ENCODE peak calls at places on chromosomes 2 and 18, in eight cellular contexts. G is CD4-positive, alpha-beta memory T cell; N is body of pancreas; B is H1; O is ovary; R is IMR-90; I is endothelial cell of umbilical vein; J is tibial artery. E is an unnamed sample. For H3K4me1, the result is how much of the 10 kb centered on the place peaks cover.

GRCh38 chr18:54828986-54829385 is 709 bp downstream of the RAB27B start:
- DNase-seq in N (no peak), O (no peak), I (no peak), G (no peak), B (no peak), R (no peak), J (no peak), E (no peak)

GRCh38 chr2:239763433-239764097 is 261.6 kb downstream of the NDUFA10 start:
- DNase-seq in G (no peak), I (no peak), B (no peak), J (peak), O (peak), R (no peak), N (no peak), E (peak)

GRCh38 chr2:467892-468630 is 180.2 kb upstream of the ALKAL2 start:
- DNase-seq in J (no peak), R (no peak), G (no peak), B (no peak), O (no peak), N (no peak), I (no peak), E (no peak)

GRCh38 chr2:157764386-157764785 is 111.7 kb downstream of the ACVR1 start:
- DNase-seq in O (no peak), N (no peak), G (no peak), R (no peak), J (no peak), B (no peak), I (no peak), E (no peak)

GRCh38 chr2:24189551-24189950 is 14.7 kb downstream of the FAM228A start:
- DNase-seq in N (no peak), J (no peak), O (no peak), G (no peak), R (no peak), I (no peak), B (no peak), E (no peak)

GRCh38 chr2:130972410-130972809 is 120.8 kb downstream of the FAM168B start:
- DNase-seq in R (no peak), N (no peak), O (no peak), G (no peak), J (no peak), I (no peak), B (no peak), E (peak)

GRCh38 chr18:36388310-36388709 is 90.8 kb downstream of the FHOD3 start:
- DNase-seq in J (no peak), I (no peak), O (no peak), R (no peak), B (no peak), G (no peak), N (no peak), E (no peak)

GRCh38 chr2:239467956-239468490 is 67.2 kb upstream of the HDAC4 start:
- DNase-seq in N (no peak), G (no peak), R (no peak), B (no peak), O (peak), I (no peak), J (peak), E (peak)

GRCh38 chr2:204544961-204545860 is at the start of gene PARD3B:
- DNase-seq in J (peak), I (peak), R (peak), B (no peak), G (peak), O (peak), N (peak), E (no peak)

GRCh38 chr2:38192976-38193375 is 117.0 kb upstream of the CYP1B1 start:
- DNase-seq in R (no peak), O (no peak), N (no peak), I (no peak), G (no peak), B (no peak), J (no peak), E (no peak)

GRCh38 chr2:47253440-47253839 is 98.3 kb upstream of the STPG4 start:
- DNase-seq in I (no peak), R (no peak), O (no peak), N (no peak), J (no peak), G (no peak), B (no peak), E (no peak)

GRCh38 chr2:1745171-1746023 is 1.1 kb upstream of the PXDN start:
- DNase-seq in G (no peak), O (no peak), I (no peak), R (no peak), J (peak), B (no peak), N (peak), E (no peak)

GRCh38 chr2:30775833-30776232 is 31.4 kb downstream of the CAPN13 start:
- DNase-seq in I (no peak), J (no peak), R (no peak), B (no peak), G (no peak), N (no peak), O (no peak), E (no peak)

GRCh38 chr2:173588931-173589369 is 234.3 kb downstream of the CDCA7 start:
- DNase-seq in O (no peak), I (peak), G (no peak), N (no peak), R (peak), J (no peak), B (no peak), E (no peak)

GRCh38 chr2:38251940-38252339 is 125.1 kb downstream of the ATL2 start:
- DNase-seq in B (no peak), R (no peak), G (no peak), I (no peak), J (no peak), O (no peak), N (no peak), E (no peak)

GRCh38 chr18:27954226-27954625 is 222.7 kb downstream of the CDH2 start:
- DNase-seq in N (no peak), J (no peak), O (no peak), R (peak), B (no peak), I (no peak), G (no peak), E (no peak)

GRCh38 chr2:216217904-216218260 is 108.7 kb downstream of the XRCC5 start:
- DNase-seq in N (no peak), B (no peak), R (no peak), G (no peak), J (no peak), I (no peak), O (no peak), E (no peak)

GRCh38 chr18:55114856-55115255 is 155.6 kb upstream of the CCDC68 start:
- DNase-seq in I (no peak), O (no peak), R (no peak), N (no peak), B (no peak), G (no peak), J (no peak), E (no peak)

GRCh38 chr2:232444409-232445148 is 11.4 kb upstream of the ALPI start:
- DNase-seq in J (peak), G (peak), R (peak), I (peak), O (peak), B (peak), N (peak), E (peak)

GRCh38 chr2:64606495-64607363 is 47.0 kb downstream of the SERTAD2 start:
- DNase-seq in B (no peak), R (no peak), I (no peak), G (peak), O (peak), N (peak), J (peak), E (peak)

GRCh38 chr2:153986488-153987229 is 114.9 kb downstream of the GALNT13 start:
- DNase-seq in N (no peak), G (no peak), R (no peak), J (no peak), B (no peak), O (no peak), I (peak), E (no peak)

GRCh38 chr2:209314641-209315040 is 109.2 kb upstream of the MAP2 start:
- DNase-seq in G (no peak), R (no peak), J (no peak), I (no peak), O (no peak), B (no peak), N (no peak), E (no peak)

GRCh38 chr2:235026137-235026536 is 74.3 kb downstream of the SH3BP4 start:
- DNase-seq in O (no peak), N (peak), B (no peak), J (no peak), R (peak), G (no peak), I (peak), E (no peak)

GRCh38 chr2:235021752-235022151 is 69.9 kb downstream of the SH3BP4 start:
- DNase-seq in O (no peak), N (no peak), R (peak), J (no peak), G (no peak), B (no peak), I (peak), E (no peak)

GRCh38 chr2:235024951-235025773 is 73.3 kb downstream of the SH3BP4 start:
- DNase-seq in I (peak), O (no peak), B (no peak), G (no peak), N (no peak), R (no peak), J (no peak), E (no peak)

GRCh38 chr2:235026649-235027557 is 75.1 kb downstream of the SH3BP4 start:
- DNase-seq in R (peak), B (no peak), G (no peak), N (peak), J (no peak), I (peak), O (peak), E (no peak)

DNA sequence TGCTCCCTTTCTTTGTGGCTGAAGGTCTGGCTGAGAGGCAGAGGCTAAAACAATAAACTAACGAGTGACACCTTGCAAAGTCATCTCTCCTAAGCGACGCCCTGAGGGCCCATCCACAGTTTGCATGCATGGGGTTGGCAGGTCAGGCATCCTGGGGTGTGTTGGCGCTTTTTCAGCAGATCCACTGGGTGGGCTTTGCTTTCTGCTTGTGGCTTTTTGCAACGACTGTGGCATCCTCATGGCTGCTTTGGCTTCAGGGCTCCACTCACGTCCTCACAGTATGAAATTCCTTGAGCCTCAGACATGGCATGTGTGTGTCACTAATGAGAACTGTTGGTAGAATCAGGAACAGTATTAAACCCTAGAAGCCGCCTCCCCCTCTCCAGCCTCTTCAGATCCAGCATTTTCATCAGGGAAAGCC is 72.4 kb downstream of the SH3BP4 start:
- DNase-seq in J (no peak), O (no peak), G (no peak), I (no peak), R (peak), B (no peak), N (no peak), E (no peak)
- H3K4me1 ChIP-seq in J (under half), O (under half), G (under half), I (half or more), R (half or more), B (under half), N (half or more), E (under half)

DNA sequence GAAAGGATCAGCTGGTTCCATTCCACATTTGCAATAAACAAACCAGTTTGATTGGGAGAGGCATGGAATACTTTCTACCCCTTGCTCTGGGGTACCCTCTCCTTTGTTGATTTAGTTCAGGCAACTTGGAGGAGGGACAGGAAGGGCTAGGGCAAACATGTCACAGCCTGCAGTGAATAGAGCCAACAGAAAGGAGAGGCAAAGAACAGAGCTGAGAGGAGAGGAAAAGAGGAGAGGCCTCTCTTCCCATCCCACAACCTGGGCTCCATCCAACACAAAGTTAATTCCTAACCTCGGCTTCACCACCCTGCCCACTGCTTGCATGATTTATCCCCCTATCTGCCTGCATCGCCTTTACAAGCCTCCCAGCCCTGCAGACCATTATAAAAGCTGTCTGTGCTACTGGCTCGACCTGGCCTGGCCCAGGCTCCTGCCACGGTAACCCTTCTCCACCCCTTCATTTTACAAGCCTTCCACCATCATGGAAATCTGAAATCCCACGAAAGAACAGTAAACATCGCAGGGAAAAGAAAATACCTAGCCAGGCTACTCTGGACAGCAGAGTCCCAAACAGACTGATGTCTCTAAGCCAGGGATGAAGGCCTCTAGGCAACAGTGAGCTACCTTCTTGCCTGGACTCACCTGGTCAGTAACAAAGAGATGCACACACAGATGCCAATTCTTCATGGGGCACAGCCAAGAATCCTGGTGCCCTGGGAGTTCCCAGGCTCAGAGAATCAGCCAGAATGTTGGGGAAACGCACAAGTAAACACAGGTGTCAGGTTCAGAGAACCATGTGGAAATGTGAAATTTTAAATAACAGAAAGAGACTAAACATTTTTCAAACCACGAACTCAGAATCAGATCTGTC is 43.6 kb downstream of the NHEJ1 start:
- DNase-seq in J (no peak), N (no peak), B (no peak), G (no peak), I (no peak), R (no peak), O (no peak), E (no peak)
- H3K4me3 ChIP-seq in J (no peak), N (no peak), B (no peak), G (no peak), I (no peak), R (no peak), O (no peak), E (no peak)

DNA sequence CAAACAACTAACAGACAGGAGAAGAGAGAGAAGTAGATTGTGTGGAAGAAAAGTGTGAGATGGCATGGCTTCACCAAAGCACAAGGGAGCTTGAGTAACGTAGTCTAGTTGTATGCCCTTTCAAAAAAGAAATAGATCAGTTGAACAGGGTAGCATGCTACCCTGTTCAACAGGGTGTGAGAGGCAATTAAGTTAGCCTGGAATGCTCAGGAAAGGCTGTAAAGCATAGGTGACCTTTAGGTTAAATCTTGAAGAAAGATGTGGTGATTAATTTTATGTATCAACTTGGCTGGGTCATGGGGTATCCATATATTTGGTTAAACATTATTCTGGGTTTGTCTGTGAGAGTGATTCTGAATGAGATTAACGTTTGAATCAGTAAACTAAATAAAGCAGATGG is 61.8 kb upstream of the ZC3H15 start:
- DNase-seq in O (no peak), N (no peak), J (no peak), R (no peak), G (no peak), I (no peak), B (no peak), E (no peak)
- H3K4me1 ChIP-seq in O (under half), N (under half), J (under half), R (under half), G (under half), I (under half), B (under half), E (under half)

GRCh38 chr2:26807788-26808460 is 22.1 kb downstream of the CENPA start:
- DNase-seq in J (no peak), R (peak), B (no peak), N (no peak), G (no peak), I (no peak), O (peak), E (no peak)
- H3K4me3 ChIP-seq in J (no peak), R (no peak), B (no peak), N (no peak), G (no peak), I (no peak), O (no peak), E (no peak)

DNA sequence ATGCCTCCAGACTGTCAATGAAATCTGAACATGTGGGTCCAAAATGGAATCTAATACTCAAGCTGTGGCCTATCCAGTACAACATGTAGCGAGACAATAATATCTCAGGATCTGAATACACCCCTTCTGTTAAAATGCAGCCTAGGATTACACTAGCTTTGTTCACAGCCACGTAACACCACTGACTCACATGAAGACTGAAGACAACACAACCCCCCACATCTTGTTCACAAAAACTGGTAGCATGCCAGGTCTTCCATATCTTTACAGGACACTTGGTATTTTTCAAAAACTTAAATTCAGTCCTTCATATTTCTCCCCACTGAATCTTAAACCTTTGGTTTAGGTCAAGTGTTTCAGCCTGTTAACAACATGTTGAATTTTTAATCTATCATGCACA is 84.2 kb downstream of the SLC8A1 start:
- DNase-seq in G (no peak), B (no peak), I (no peak), O (no peak), J (no peak), R (peak), N (no peak), E (no peak)
- H3K4me1 ChIP-seq in G (under half), B (under half), I (under half), O (under half), J (under half), R (under half), N (under half), E (under half)

GRCh38 chr18:5388896-5389295 is 93.4 kb upstream of the ZBTB14 start:
- DNase-seq in G (no peak), N (no peak), B (no peak), I (no peak), R (no peak), J (no peak), O (no peak), E (no peak)
- H3K4me3 ChIP-seq in G (no peak), N (no peak), B (no peak), I (no peak), R (no peak), J (no peak), O (no peak), E (no peak)

DNA sequence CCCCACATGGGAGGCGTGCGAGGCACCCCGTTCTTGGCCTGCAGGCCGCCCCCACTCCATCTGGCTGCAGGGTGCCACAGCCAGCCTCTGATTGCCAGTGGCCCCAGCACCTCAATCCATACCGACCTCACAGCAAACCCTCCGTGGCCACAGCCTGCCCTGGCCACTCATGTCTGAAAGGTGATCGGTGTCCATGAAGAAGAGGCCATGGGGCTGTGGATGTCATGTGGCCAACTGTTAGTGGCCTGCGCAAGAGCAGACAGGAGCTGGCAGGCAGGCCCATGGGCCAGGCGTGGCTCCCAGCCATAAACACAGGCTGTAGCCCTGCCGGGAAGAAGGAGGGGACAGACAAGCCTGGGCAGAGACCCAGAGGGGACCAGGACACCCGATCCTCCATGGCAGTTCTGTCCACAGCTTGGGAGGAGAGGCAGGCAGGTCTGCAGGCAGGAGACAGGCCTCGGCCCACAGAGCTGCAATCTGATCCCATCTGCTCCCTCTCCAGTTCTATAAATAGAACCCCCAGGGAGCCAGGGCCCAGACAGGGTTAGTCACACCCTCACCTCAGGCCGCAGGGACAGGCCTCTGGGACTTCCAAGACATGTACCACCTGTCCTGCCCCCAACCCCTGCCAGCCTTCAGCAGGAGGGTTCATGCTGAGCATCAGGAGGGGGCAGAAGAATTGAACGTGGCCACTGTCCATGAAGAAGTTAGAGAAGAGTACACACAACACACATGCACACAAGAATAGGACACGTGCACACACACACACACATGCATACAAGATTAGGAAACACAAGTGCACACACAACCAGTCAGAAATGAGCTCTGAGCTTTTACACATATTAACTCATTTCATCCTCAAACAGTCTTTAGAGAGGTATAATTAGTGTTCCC is 16.9 kb downstream of the STEAP3 start:
- DNase-seq in N (peak), G (no peak), R (peak), I (no peak), B (no peak), J (peak), O (no peak), E (no peak)
- H3K4me1 ChIP-seq in N (under half), G (under half), R (under half), I (under half), B (under half), J (under half), O (under half), E (under half)

GRCh38 chr2:85606116-85606455 is 3.6 kb upstream of the TMEM150A start:
- DNase-seq in G (no peak), B (no peak), O (no peak), R (no peak), J (no peak), I (no peak), N (no peak), E (no peak)
- H3K4me3 ChIP-seq in G (no peak), B (no peak), O (no peak), R (no peak), J (peak), I (no peak), N (no peak), E (no peak)

GRCh38 chr18:75283758-75284157 is 73.2 kb downstream of the TSHZ1 start:
- DNase-seq in I (no peak), B (no peak), J (no peak), O (no peak), G (no peak), R (no peak), N (no peak), E (no peak)
- H3K4me1 ChIP-seq in I (under half), B (under half), J (under half), O (under half), G (under half), R (under half), N (under half), E (under half)

GRCh38 chr2:188845692-188846091 is 128.5 kb upstream of the COL3A1 start:
- DNase-seq in G (no peak), B (no peak), I (no peak), R (no peak), N (no peak), O (no peak), J (no peak), E (no peak)

GRCh38 chr2:188853307-188853706 is 120.9 kb upstream of the COL3A1 start:
- DNase-seq in J (no peak), G (no peak), B (no peak), O (no peak), R (peak), N (no peak), I (peak), E (no peak)

GRCh38 chr2:188852752-188853151 is 121.4 kb upstream of the COL3A1 start:
- DNase-seq in R (peak), N (no peak), J (no peak), I (peak), G (no peak), B (no peak), O (no peak), E (no peak)

GRCh38 chr2:188850786-188851185 is 123.4 kb upstream of the COL3A1 start:
- DNase-seq in O (no peak), R (peak), I (no peak), B (no peak), N (no peak), J (no peak), G (no peak), E (no peak)
- H3K4me3 ChIP-seq in O (no peak), R (no peak), I (no peak), B (no peak), N (no peak), J (no peak), G (no peak), E (no peak)

E was measured in CD8-positive, alpha-beta memory T cell.